ENCODE peak calls at places on chromosomes 2 and 18, in seven cellular contexts. V, Q, Z, J, X, G and L are unnamed samples.
A peak's percentile ranks its signal among the peaks of the same experiment; 100 is the strongest.

GRCh38 chr18:60485207-60485606 is 112.6 kb upstream of the MC4R start:
- DNase-seq in Q (no peak), X (no peak), G (no peak), V (peak; percentile 82), Z (no peak), J (no peak), L (no peak)

GRCh38 chr2:11121099-11121822 is 34.0 kb upstream of the SLC66A3 start:
- DNase-seq in X (no peak), V (no peak), J (no peak), Z (no peak), G (no peak), Q (no peak), L (no peak)

GRCh38 chr2:200728630-200729029 is 83.1 kb upstream of the BZW1 start:
- DNase-seq in Q (no peak), G (no peak), J (no peak), Z (no peak), V (peak; percentile 18), X (no peak), L (no peak)

GRCh38 chr2:98882971-98883779 is 52.9 kb downstream of the CRACDL start:
- DNase-seq in G (no peak), X (no peak), Z (no peak), V (no peak), Q (no peak), J (no peak), L (no peak)

GRCh38 chr2:127326289-127326945 is 32.5 kb upstream of the ERCC3 start:
- DNase-seq in G (no peak), X (no peak), Z (no peak), Q (no peak), V (peak; percentile 27), J (no peak), L (no peak)

GRCh38 chr2:212667751-212668316 is 129.2 kb upstream of the ERBB4 start:
- DNase-seq in Q (no peak), V (no peak), J (no peak), G (no peak), X (no peak), Z (no peak), L (no peak)

GRCh38 chr18:3898866-3899613 is 449.1 kb downstream of the TGIF1 start:
- DNase-seq in X (no peak), Z (no peak), Q (no peak), V (no peak), J (no peak), G (no peak), L (no peak)

GRCh38 chr2:138500592-138501426 is 761 bp upstream of the SPOPL start:
- DNase-seq in Z (no peak), J (no peak), V (no peak), X (peak; percentile 54), G (no peak), Q (no peak), L (no peak)

GRCh38 chr2:85133751-85134254 is 611 bp downstream of the TCF7L1 start:
- DNase-seq in V (peak; percentile 42), G (no peak), Q (peak; percentile 53), X (peak; percentile 46), J (no peak), Z (no peak), L (no peak)

GRCh38 chr2:238554468-238555184 is 127.9 kb downstream of the ASB1 start:
- DNase-seq in Q (no peak), V (no peak), G (no peak), X (no peak), J (no peak), Z (no peak), L (no peak)

GRCh38 chr2:238092486-238093035 is 7.6 kb upstream of the ESPNL start:
- DNase-seq in Q (no peak), J (no peak), Z (no peak), X (no peak), V (no peak), G (no peak), L (no peak)

GRCh38 chr2:12620759-12621158 is 96.0 kb upstream of the TRIB2 start:
- DNase-seq in G (no peak), Q (no peak), Z (no peak), X (no peak), V (no peak), J (no peak), L (no peak)
- H3K27ac ChIP-seq in G (no peak overlapping the region), Q (no peak overlapping the region), Z (no peak overlapping the region), X (no peak overlapping the region), V (no peak overlapping the region), J (no peak overlapping the region), L (no peak overlapping the region)

DNA sequence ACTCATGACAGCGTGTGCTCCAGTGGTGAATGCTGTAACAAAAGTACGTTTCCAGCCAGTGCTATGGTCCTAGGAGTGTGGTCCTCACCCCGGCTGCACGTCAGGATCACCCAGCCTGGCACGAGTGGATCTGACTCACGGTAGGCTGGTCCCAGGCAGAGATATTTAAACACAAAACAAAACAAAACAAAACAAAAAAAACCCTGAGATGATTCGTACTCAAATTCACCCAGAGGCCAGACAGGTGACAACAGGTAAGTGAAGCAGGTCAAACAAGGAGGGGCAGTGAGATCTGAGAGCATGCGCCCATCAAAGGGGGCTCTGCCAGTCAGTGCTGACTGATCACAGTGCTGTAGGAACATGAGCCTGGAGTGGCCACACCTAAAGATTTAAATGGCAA is 43.2 kb downstream of the C2orf76 start:
- DNase-seq in G (no peak), V (no peak), X (peak; percentile 35), Z (no peak), J (no peak), Q (no peak), L (no peak)
- H3K4me3 ChIP-seq in G (no peak overlapping the region), V (no peak overlapping the region), X (no peak overlapping the region), Z (no peak overlapping the region), J (no peak overlapping the region), Q (no peak overlapping the region), L (no peak overlapping the region)

DNA sequence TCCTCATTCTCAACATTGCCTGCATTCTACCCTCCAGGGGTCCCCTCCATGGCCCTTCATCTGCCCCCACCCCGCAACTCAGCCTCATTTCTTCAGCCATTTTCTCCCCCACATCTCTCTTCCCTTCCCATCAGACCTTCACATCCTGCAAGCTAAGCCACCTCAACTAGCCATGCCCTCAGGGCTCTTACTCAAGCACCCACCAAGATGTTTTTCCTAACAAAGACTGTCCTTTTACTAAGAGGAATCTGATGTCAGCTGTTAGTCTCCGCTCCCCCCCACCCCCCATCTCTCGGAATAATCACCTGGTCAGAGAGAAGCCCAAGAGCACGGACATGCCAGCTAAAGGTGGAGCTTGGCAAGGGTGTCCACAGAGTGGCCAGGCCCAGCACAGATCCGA is 4.7 kb upstream of the CAPN10 start:
- DNase-seq in Z (no peak), Q (no peak), V (no peak), X (no peak), G (no peak), J (no peak), L (no peak)
- H3K4me1 ChIP-seq in Z (peaks cover 44% of the 10 kb centered on the region), Q (peaks cover 12% of the 10 kb centered on the region), V (peaks cover 15% of the 10 kb centered on the region), X (peaks cover 43% of the 10 kb centered on the region), G (peaks cover 75% of the 10 kb centered on the region), J (peaks cover 19% of the 10 kb centered on the region), L (peaks cover 27% of the 10 kb centered on the region)

GRCh38 chr18:28729321-28729720 is 552.4 kb upstream of the CDH2 start:
- DNase-seq in Z (no peak), J (no peak), Q (no peak), V (peak; percentile 75), G (no peak), X (no peak), L (no peak)
- H3K27ac ChIP-seq in Z (no peak overlapping the region), J (no peak overlapping the region), Q (no peak overlapping the region), V (no peak overlapping the region), G (no peak overlapping the region), X (no peak overlapping the region), L (no peak overlapping the region)

GRCh38 chr2:68742638-68743037 is 8.0 kb downstream of the ARHGAP25 start:
- DNase-seq in G (no peak), Q (no peak), V (no peak), J (no peak), Z (no peak), X (no peak), L (no peak)

GRCh38 chr2:68741238-68741637 is 6.6 kb downstream of the ARHGAP25 start:
- DNase-seq in X (no peak), Z (peak; percentile 65), J (no peak), Q (no peak), G (no peak), V (peak; percentile 53), L (no peak)

GRCh38 chr2:68743531-68743930 is 8.9 kb downstream of the ARHGAP25 start:
- DNase-seq in V (no peak), Z (no peak), G (no peak), Q (no peak), J (no peak), X (no peak), L (no peak)

GRCh38 chr2:68740184-68740914 is 5.7 kb downstream of the ARHGAP25 start:
- DNase-seq in Q (no peak), V (peak; percentile 71), G (no peak), Z (no peak), X (no peak), J (no peak), L (no peak)

GRCh38 chr2:68741805-68742306 is 7.2 kb downstream of the ARHGAP25 start:
- DNase-seq in G (no peak), Z (no peak), Q (no peak), X (no peak), V (no peak), J (no peak), L (no peak)
- H3K4me3 ChIP-seq in G (no peak overlapping the region), Z (peak overlapping the region; percentile 13), Q (no peak overlapping the region), X (no peak overlapping the region), V (no peak overlapping the region), J (no peak overlapping the region), L (peak overlapping the region; percentile 22)

DNA sequence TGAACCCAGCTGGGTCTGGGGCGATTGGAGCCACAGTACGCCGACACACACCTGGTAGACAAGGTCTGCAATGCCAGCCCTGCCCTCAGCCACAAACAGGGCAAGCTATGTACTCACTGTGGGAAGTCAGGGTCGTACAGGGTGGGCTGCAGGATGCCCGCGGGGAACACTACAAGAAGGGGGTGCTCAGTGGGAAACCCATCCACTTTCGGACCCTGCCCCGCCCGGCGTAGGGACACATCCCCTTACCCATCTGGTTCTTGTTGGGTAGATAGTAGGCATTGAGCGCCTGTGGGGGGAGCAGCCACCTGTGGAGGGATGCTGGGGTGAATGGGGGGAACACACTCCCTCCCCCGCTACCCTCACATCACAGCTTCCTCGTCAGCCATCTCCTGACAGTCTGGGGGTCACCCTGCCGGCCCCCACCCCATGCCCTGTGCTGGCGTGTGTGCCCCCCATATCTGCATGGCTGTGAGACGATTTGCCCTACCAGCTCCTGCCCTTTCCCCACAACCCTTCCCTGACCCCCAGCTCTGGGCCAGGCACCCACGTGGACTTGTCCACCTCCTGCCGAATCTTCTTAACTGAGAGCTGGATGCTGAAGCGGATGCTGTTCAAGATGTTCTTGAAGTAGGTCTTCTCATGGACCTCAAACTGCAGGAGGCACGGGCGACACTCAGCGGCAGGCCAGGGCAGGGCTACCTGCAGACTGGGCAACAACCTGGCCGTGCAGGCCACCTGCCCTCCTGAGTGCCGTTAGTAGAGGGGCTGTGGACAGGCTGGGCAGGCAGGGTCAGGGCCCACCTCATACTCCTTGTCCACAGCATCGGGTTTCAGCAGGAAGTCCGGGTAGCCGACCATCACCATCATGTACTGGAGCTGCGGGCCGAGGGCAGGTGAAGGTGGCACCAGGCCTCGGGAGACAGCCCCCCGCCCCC is 5.1 kb downstream of the ECEL1 start:
- DNase-seq in G (no peak), Z (no peak), J (no peak), X (no peak), V (no peak), Q (no peak), L (no peak)
- H3K4me1 ChIP-seq in G (peaks cover 25% of the 10 kb centered on the region), Z (no peaks in the 10 kb centered on the region), J (no peaks in the 10 kb centered on the region), X (peaks cover 21% of the 10 kb centered on the region), V (no peaks in the 10 kb centered on the region), Q (peaks cover 6% of the 10 kb centered on the region), L (no peaks in the 10 kb centered on the region)

DNA sequence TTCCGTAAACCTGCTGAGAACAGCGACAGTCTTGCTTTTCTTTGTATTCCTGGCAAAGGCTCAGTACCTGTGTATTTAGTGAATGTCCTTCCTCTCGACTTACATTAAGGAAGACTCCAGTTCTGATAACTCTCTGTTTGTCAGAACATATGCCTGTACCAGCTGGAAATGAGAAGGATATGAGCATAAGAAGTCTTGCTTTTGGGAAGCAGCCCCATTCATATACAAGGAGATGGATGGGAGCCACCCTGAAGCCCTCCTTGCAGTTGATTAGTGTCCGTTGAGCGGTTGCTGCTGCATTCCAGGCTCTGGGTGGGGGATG is 59.8 kb downstream of the SH3BP4 start:
- DNase-seq in V (no peak), Q (no peak), X (no peak), J (no peak), Z (no peak), G (no peak), L (no peak)
- H3K27ac ChIP-seq in V (no peak overlapping the region), Q (no peak overlapping the region), X (peak overlapping the region; percentile 91), J (no peak overlapping the region), Z (no peak overlapping the region), G (no peak overlapping the region), L (no peak overlapping the region)